ENCODE peak calls at places on chromosomes 2 and 18, in six cellular contexts. H, E, I, B, T and G are unnamed samples.

GRCh38 chr2:10499275-10499907 is 51.3 kb upstream of the ODC1 start:
- DNase-seq in H (no peak), E (no peak), I (no peak), B (no peak), T (peak; percentile 12), G (no peak)

GRCh38 chr2:20173064-20173463 is 51.9 kb downstream of the SDC1 start:
- DNase-seq in H (no peak), E (no peak), I (no peak), B (no peak), T (no peak), G (no peak)

GRCh38 chr2:25341753-25342371 is at the start of gene DNMT3A:
- DNase-seq in H (no peak), E (no peak), I (peak; percentile 54), B (no peak), T (peak; percentile 52), G (no peak)

GRCh38 chr2:173101687-173102086 is 26.0 kb downstream of the MAP3K20 start:
- DNase-seq in H (peak; percentile 67), E (no peak), I (peak; percentile 30), B (no peak), T (no peak), G (no peak)

GRCh38 chr2:108363048-108363899 is 14.5 kb upstream of the SULT1C4 start:
- DNase-seq in H (no peak), E (no peak), I (no peak), B (no peak), T (peak; percentile 9), G (no peak)

GRCh38 chr2:226993171-226993570 is 157.3 kb downstream of the RHBDD1 start:
- DNase-seq in H (no peak), E (no peak), I (no peak), B (no peak), T (no peak), G (no peak)

GRCh38 chr2:228548230-228548629 is 366.7 kb upstream of the SPHKAP start:
- DNase-seq in H (peak; percentile 55), E (no peak), I (peak; percentile 81), B (no peak), T (peak; percentile 60), G (no peak)

GRCh38 chr2:174026122-174026845 is 61.1 kb upstream of the SP3 start:
- DNase-seq in H (no peak), E (no peak), I (peak; percentile 80), B (no peak), T (no peak), G (no peak)

GRCh38 chr18:75530548-75531211 is 103.2 kb upstream of the SMIM21 start:
- DNase-seq in H (no peak), E (no peak), I (peak; percentile 14), B (no peak), T (peak; percentile 7), G (no peak)

GRCh38 chr2:237556773-237557632 is 9.4 kb upstream of the PRLH start:
- DNase-seq in H (no peak), E (no peak), I (no peak), B (no peak), T (no peak), G (no peak)

GRCh38 chr2:63344575-63345284 is 243.5 kb downstream of the WDPCP start:
- DNase-seq in H (no peak), E (no peak), I (no peak), B (no peak), T (no peak), G (no peak)

GRCh38 chr2:101432411-101433181 is 42.3 kb downstream of the RFX8 start:
- DNase-seq in H (no peak), E (no peak), I (peak; percentile 69), B (no peak), T (peak; percentile 65), G (no peak)

GRCh38 chr2:40556298-40556697 is 104.4 kb upstream of the SLC8A1 start:
- DNase-seq in H (no peak), E (no peak), I (no peak), B (no peak), T (no peak), G (no peak)

GRCh38 chr2:85681354-85681728 is 12.8 kb upstream of the GNLY start:
- DNase-seq in H (no peak), E (no peak), I (peak; percentile 71), B (no peak), T (no peak), G (no peak)

GRCh38 chr2:39524061-39524460 is 87.0 kb upstream of the MAP4K3 start:
- DNase-seq in H (no peak), E (no peak), I (no peak), B (no peak), T (no peak), G (no peak)

GRCh38 chr2:113117594-113118262 is 9.7 kb upstream of the IL1RN start:
- DNase-seq in H (peak; percentile 33), E (no peak), I (peak; percentile 23), B (no peak), T (peak; percentile 96), G (peak; percentile 63)